ENCODE peak calls at places on chromosomes 1 and 21, in five cellular contexts. One of them, this sample, is unnamed.

GRCh38 chr21:37982496-37983318 is 66.5 kb upstream of the KCNJ6 start:
- DNase-seq in fibroblast of lung: no peak
- DNase-seq in nucleus accumbens: no peak
- DNase-seq in NCI-H446: no peak
- DNase-seq in activated naive CD4-positive, alpha-beta T cell treated with Interleukin-2 at 50 U/mL for 16 hours: no peak
- DNase-seq in this sample: no peak

GRCh38 chr1:177228721-177229088 is 57.9 kb downstream of the BRINP2 start:
- DNase-seq in activated naive CD4-positive, alpha-beta T cell treated with Interleukin-2 at 50 U/mL for 16 hours: no peak
- DNase-seq in fibroblast of lung: peak
- DNase-seq in nucleus accumbens: no peak
- DNase-seq in NCI-H446: no peak
- DNase-seq in this sample: no peak

GRCh38 chr1:154351363-154352068 is 26.2 kb downstream of the ATP8B2 start:
- DNase-seq in activated naive CD4-positive, alpha-beta T cell treated with Interleukin-2 at 50 U/mL for 16 hours: no peak
- DNase-seq in NCI-H446: no peak
- DNase-seq in fibroblast of lung: no peak
- DNase-seq in nucleus accumbens: no peak
- DNase-seq in this sample: no peak

GRCh38 chr1:245085508-245086095 is 69.2 kb upstream of the KIF26B start:
- DNase-seq in fibroblast of lung: peak
- DNase-seq in nucleus accumbens: no peak
- DNase-seq in activated naive CD4-positive, alpha-beta T cell treated with Interleukin-2 at 50 U/mL for 16 hours: no peak
- DNase-seq in NCI-H446: no peak
- DNase-seq in this sample: peak

GRCh38 chr1:213829806-213830205 is 158.0 kb upstream of the PROX1 start:
- DNase-seq in activated naive CD4-positive, alpha-beta T cell treated with Interleukin-2 at 50 U/mL for 16 hours: no peak
- DNase-seq in NCI-H446: no peak
- DNase-seq in fibroblast of lung: no peak
- DNase-seq in nucleus accumbens: no peak
- DNase-seq in this sample: no peak

GRCh38 chr1:16960560-16961296 is 19.7 kb downstream of the MFAP2 start:
- DNase-seq in nucleus accumbens: peak
- DNase-seq in NCI-H446: no peak
- DNase-seq in activated naive CD4-positive, alpha-beta T cell treated with Interleukin-2 at 50 U/mL for 16 hours: peak
- DNase-seq in fibroblast of lung: peak
- DNase-seq in this sample: no peak

GRCh38 chr21:18673789-18674188 is 270.2 kb upstream of the TMPRSS15 start:
- DNase-seq in NCI-H446: no peak
- DNase-seq in nucleus accumbens: no peak
- DNase-seq in fibroblast of lung: no peak
- DNase-seq in activated naive CD4-positive, alpha-beta T cell treated with Interleukin-2 at 50 U/mL for 16 hours: no peak
- DNase-seq in this sample: no peak

GRCh38 chr1:6136516-6137220 is 43.5 kb downstream of the CHD5 start:
- DNase-seq in NCI-H446: no peak
- DNase-seq in nucleus accumbens: no peak
- DNase-seq in activated naive CD4-positive, alpha-beta T cell treated with Interleukin-2 at 50 U/mL for 16 hours: no peak
- DNase-seq in fibroblast of lung: no peak
- DNase-seq in this sample: no peak

GRCh38 chr1:21012937-21013336 is 163.8 kb downstream of the EIF4G3 start:
- DNase-seq in fibroblast of lung: peak
- DNase-seq in nucleus accumbens: no peak
- DNase-seq in activated naive CD4-positive, alpha-beta T cell treated with Interleukin-2 at 50 U/mL for 16 hours: no peak
- DNase-seq in NCI-H446: peak
- DNase-seq in this sample: no peak

GRCh38 chr21:19864456-19864855 is 1133.8 kb upstream of the NCAM2 start:
- DNase-seq in NCI-H446: no peak
- DNase-seq in nucleus accumbens: no peak
- DNase-seq in activated naive CD4-positive, alpha-beta T cell treated with Interleukin-2 at 50 U/mL for 16 hours: no peak
- DNase-seq in fibroblast of lung: no peak
- DNase-seq in this sample: no peak

GRCh38 chr1:178725603-178726517 is 816 bp downstream of the RALGPS2 start:
- DNase-seq in fibroblast of lung: peak
- DNase-seq in activated naive CD4-positive, alpha-beta T cell treated with Interleukin-2 at 50 U/mL for 16 hours: peak
- DNase-seq in nucleus accumbens: peak
- DNase-seq in NCI-H446: no peak
- DNase-seq in this sample: no peak

GRCh38 chr1:230270185-230270939 is 155.8 kb downstream of the PGBD5 start:
- DNase-seq in fibroblast of lung: no peak
- DNase-seq in nucleus accumbens: no peak
- DNase-seq in activated naive CD4-positive, alpha-beta T cell treated with Interleukin-2 at 50 U/mL for 16 hours: peak
- DNase-seq in NCI-H446: no peak
- DNase-seq in this sample: no peak

GRCh38 chr1:240455228-240455821 is 156.6 kb downstream of the GREM2 start:
- DNase-seq in activated naive CD4-positive, alpha-beta T cell treated with Interleukin-2 at 50 U/mL for 16 hours: no peak
- DNase-seq in fibroblast of lung: peak
- DNase-seq in NCI-H446: no peak
- DNase-seq in nucleus accumbens: no peak
- DNase-seq in this sample: no peak

GRCh38 chr1:65717815-65718454 is 74.8 kb upstream of the PDE4B start:
- DNase-seq in nucleus accumbens: no peak
- DNase-seq in activated naive CD4-positive, alpha-beta T cell treated with Interleukin-2 at 50 U/mL for 16 hours: no peak
- DNase-seq in NCI-H446: no peak
- DNase-seq in fibroblast of lung: peak
- DNase-seq in this sample: peak

GRCh38 chr21:17929514-17929913 is 110.4 kb upstream of the C21orf91 start:
- DNase-seq in nucleus accumbens: no peak
- DNase-seq in activated naive CD4-positive, alpha-beta T cell treated with Interleukin-2 at 50 U/mL for 16 hours: no peak
- DNase-seq in NCI-H446: no peak
- DNase-seq in fibroblast of lung: no peak
- DNase-seq in this sample: no peak

GRCh38 chr1:164165466-164165865 is 393.5 kb upstream of the PBX1 start:
- DNase-seq in nucleus accumbens: no peak
- DNase-seq in NCI-H446: no peak
- DNase-seq in fibroblast of lung: no peak
- DNase-seq in activated naive CD4-positive, alpha-beta T cell treated with Interleukin-2 at 50 U/mL for 16 hours: no peak
- DNase-seq in this sample: no peak

GRCh38 chr1:234862360-234862943 is 252.5 kb upstream of the IRF2BP2 start:
- DNase-seq in fibroblast of lung: no peak
- DNase-seq in NCI-H446: no peak
- DNase-seq in activated naive CD4-positive, alpha-beta T cell treated with Interleukin-2 at 50 U/mL for 16 hours: no peak
- DNase-seq in nucleus accumbens: no peak
- DNase-seq in this sample: no peak

GRCh38 chr1:243819438-243819839 is 30.6 kb downstream of the AKT3 start:
- DNase-seq in activated naive CD4-positive, alpha-beta T cell treated with Interleukin-2 at 50 U/mL for 16 hours: no peak
- DNase-seq in fibroblast of lung: no peak
- DNase-seq in NCI-H446: no peak
- DNase-seq in nucleus accumbens: no peak
- DNase-seq in this sample: no peak

GRCh38 chr1:40774266-40774998 is 9.2 kb upstream of the KCNQ4 start:
- DNase-seq in activated naive CD4-positive, alpha-beta T cell treated with Interleukin-2 at 50 U/mL for 16 hours: peak
- DNase-seq in fibroblast of lung: peak
- DNase-seq in NCI-H446: no peak
- DNase-seq in nucleus accumbens: no peak
- DNase-seq in this sample: no peak

GRCh38 chr1:241787691-241788090 is 60.3 kb upstream of the EXO1 start:
- DNase-seq in activated naive CD4-positive, alpha-beta T cell treated with Interleukin-2 at 50 U/mL for 16 hours: no peak
- DNase-seq in nucleus accumbens: no peak
- DNase-seq in fibroblast of lung: no peak
- DNase-seq in NCI-H446: no peak
- DNase-seq in this sample: no peak

GRCh38 chr1:220877348-220878095 is 1.7 kb upstream of the HLX start:
- DNase-seq in NCI-H446: no peak
- DNase-seq in activated naive CD4-positive, alpha-beta T cell treated with Interleukin-2 at 50 U/mL for 16 hours: no peak
- DNase-seq in fibroblast of lung: no peak
- DNase-seq in nucleus accumbens: no peak
- DNase-seq in this sample: no peak

GRCh38 chr1:165063181-165063955 is 293.1 kb downstream of the LMX1A start:
- DNase-seq in nucleus accumbens: no peak
- DNase-seq in activated naive CD4-positive, alpha-beta T cell treated with Interleukin-2 at 50 U/mL for 16 hours: no peak
- DNase-seq in NCI-H446: no peak
- DNase-seq in fibroblast of lung: peak
- DNase-seq in this sample: peak

GRCh38 chr1:118360817-118361216 is 175.8 kb upstream of the SPAG17 start:
- DNase-seq in NCI-H446: no peak
- DNase-seq in nucleus accumbens: no peak
- DNase-seq in fibroblast of lung: peak
- DNase-seq in activated naive CD4-positive, alpha-beta T cell treated with Interleukin-2 at 50 U/mL for 16 hours: no peak
- DNase-seq in this sample: peak

GRCh38 chr1:113391643-113392271 is 1.4 kb downstream of the MAGI3 start:
- DNase-seq in NCI-H446: no peak
- DNase-seq in nucleus accumbens: no peak
- DNase-seq in fibroblast of lung: no peak
- DNase-seq in activated naive CD4-positive, alpha-beta T cell treated with Interleukin-2 at 50 U/mL for 16 hours: peak
- DNase-seq in this sample: no peak

GRCh38 chr1:167627865-167628641 is 2.0 kb upstream of the RCSD1 start:
- DNase-seq in activated naive CD4-positive, alpha-beta T cell treated with Interleukin-2 at 50 U/mL for 16 hours: peak
- DNase-seq in fibroblast of lung: no peak
- DNase-seq in nucleus accumbens: no peak
- DNase-seq in NCI-H446: no peak
- DNase-seq in this sample: no peak

GRCh38 chr1:18110968-18111367 is 3.4 kb downstream of the IGSF21 start:
- DNase-seq in activated naive CD4-positive, alpha-beta T cell treated with Interleukin-2 at 50 U/mL for 16 hours: no peak
- DNase-seq in NCI-H446: no peak
- DNase-seq in fibroblast of lung: no peak
- DNase-seq in nucleus accumbens: peak
- DNase-seq in this sample: no peak

GRCh38 chr1:210373628-210373877 is 44.9 kb downstream of the HHAT start:
- DNase-seq in nucleus accumbens: no peak
- DNase-seq in NCI-H446: peak
- DNase-seq in fibroblast of lung: no peak
- DNase-seq in activated naive CD4-positive, alpha-beta T cell treated with Interleukin-2 at 50 U/mL for 16 hours: no peak
- DNase-seq in this sample: no peak

GRCh38 chr1:172766462-172766861 is 107.6 kb downstream of the FASLG start:
- DNase-seq in NCI-H446: no peak
- DNase-seq in nucleus accumbens: no peak
- DNase-seq in activated naive CD4-positive, alpha-beta T cell treated with Interleukin-2 at 50 U/mL for 16 hours: no peak
- DNase-seq in fibroblast of lung: no peak
- DNase-seq in this sample: no peak

GRCh38 chr1:156126043-156126700 is 11.7 kb downstream of the LMNA start:
- DNase-seq in NCI-H446: peak
- DNase-seq in activated naive CD4-positive, alpha-beta T cell treated with Interleukin-2 at 50 U/mL for 16 hours: peak
- DNase-seq in nucleus accumbens: peak
- DNase-seq in fibroblast of lung: peak
- DNase-seq in this sample: peak

GRCh38 chr1:230370109-230370508 is 56.0 kb downstream of the PGBD5 start:
- DNase-seq in nucleus accumbens: no peak
- DNase-seq in fibroblast of lung: no peak
- DNase-seq in activated naive CD4-positive, alpha-beta T cell treated with Interleukin-2 at 50 U/mL for 16 hours: no peak
- DNase-seq in NCI-H446: no peak
- DNase-seq in this sample: no peak